ENCODE peak calls at places on chromosomes 11 and 22, in seven cellular contexts. One of them, this sample, is unnamed.

GRCh38 chr11:95297680-95298452 is 66.9 kb upstream of the SESN3 start:
- DNase-seq in psoas muscle: no peak
- DNase-seq in esophagus muscularis mucosa: no peak
- DNase-seq in left ventricle myocardium inferior: no peak
- DNase-seq in MM.1S: no peak
- DNase-seq in A673: no peak
- DNase-seq in CD8-positive, alpha-beta memory T cell: no peak
- DNase-seq in this sample: no peak

GRCh38 chr22:50485221-50486131 is 1.2 kb upstream of the MIOX start:
- DNase-seq in A673: peak; percentile 48
- DNase-seq in esophagus muscularis mucosa: no peak
- DNase-seq in psoas muscle: no peak
- DNase-seq in MM.1S: no peak
- DNase-seq in CD8-positive, alpha-beta memory T cell: no peak
- DNase-seq in left ventricle myocardium inferior: no peak
- DNase-seq in this sample: no peak

GRCh38 chr11:95739526-95739925 is 50.1 kb downstream of the FAM76B start:
- DNase-seq in CD8-positive, alpha-beta memory T cell: no peak
- DNase-seq in A673: no peak
- DNase-seq in esophagus muscularis mucosa: no peak
- DNase-seq in psoas muscle: no peak
- DNase-seq in left ventricle myocardium inferior: no peak
- DNase-seq in MM.1S: no peak
- DNase-seq in this sample: no peak

GRCh38 chr11:575996-576756 is at the start of gene PHRF1:
- DNase-seq in esophagus muscularis mucosa: peak; percentile 98
- DNase-seq in psoas muscle: peak; percentile 96
- DNase-seq in MM.1S: peak; percentile 94
- DNase-seq in left ventricle myocardium inferior: peak; percentile 97
- DNase-seq in CD8-positive, alpha-beta memory T cell: peak; percentile 96
- DNase-seq in A673: peak; percentile 93
- DNase-seq in this sample: peak; percentile 73

GRCh38 chr22:41360126-41360525 is 21.6 kb upstream of the TEF start:
- DNase-seq in MM.1S: no peak
- DNase-seq in left ventricle myocardium inferior: peak; percentile 36
- DNase-seq in CD8-positive, alpha-beta memory T cell: no peak
- DNase-seq in A673: no peak
- DNase-seq in psoas muscle: no peak
- DNase-seq in esophagus muscularis mucosa: no peak
- DNase-seq in this sample: no peak

GRCh38 chr11:17496406-17496805 is 19.8 kb upstream of the ABCC8 start:
- DNase-seq in CD8-positive, alpha-beta memory T cell: no peak
- DNase-seq in A673: no peak
- DNase-seq in psoas muscle: no peak
- DNase-seq in MM.1S: no peak
- DNase-seq in esophagus muscularis mucosa: no peak
- DNase-seq in left ventricle myocardium inferior: no peak
- DNase-seq in this sample: no peak

GRCh38 chr11:27217948-27218410 is 145.0 kb downstream of the CCDC34 start:
- DNase-seq in CD8-positive, alpha-beta memory T cell: no peak
- DNase-seq in MM.1S: no peak
- DNase-seq in A673: no peak
- DNase-seq in left ventricle myocardium inferior: no peak
- DNase-seq in psoas muscle: no peak
- DNase-seq in esophagus muscularis mucosa: no peak
- DNase-seq in this sample: no peak

GRCh38 chr22:30611197-30611596 is 4.2 kb downstream of the TCN2 start:
- DNase-seq in psoas muscle: no peak
- DNase-seq in esophagus muscularis mucosa: no peak
- DNase-seq in MM.1S: no peak
- DNase-seq in CD8-positive, alpha-beta memory T cell: no peak
- DNase-seq in left ventricle myocardium inferior: no peak
- DNase-seq in A673: no peak
- DNase-seq in this sample: no peak

GRCh38 chr22:45460288-45461109 is 42.2 kb upstream of the FBLN1 start:
- DNase-seq in A673: no peak
- DNase-seq in psoas muscle: peak; percentile 79
- DNase-seq in MM.1S: no peak
- DNase-seq in left ventricle myocardium inferior: peak; percentile 84
- DNase-seq in esophagus muscularis mucosa: no peak
- DNase-seq in CD8-positive, alpha-beta memory T cell: no peak
- DNase-seq in this sample: no peak

GRCh38 chr11:129248618-129249017 is 56.5 kb upstream of the ARHGAP32 start:
- DNase-seq in MM.1S: no peak
- DNase-seq in A673: peak; percentile 76
- DNase-seq in CD8-positive, alpha-beta memory T cell: no peak
- DNase-seq in esophagus muscularis mucosa: no peak
- DNase-seq in left ventricle myocardium inferior: no peak
- DNase-seq in psoas muscle: no peak
- DNase-seq in this sample: no peak

DNA sequence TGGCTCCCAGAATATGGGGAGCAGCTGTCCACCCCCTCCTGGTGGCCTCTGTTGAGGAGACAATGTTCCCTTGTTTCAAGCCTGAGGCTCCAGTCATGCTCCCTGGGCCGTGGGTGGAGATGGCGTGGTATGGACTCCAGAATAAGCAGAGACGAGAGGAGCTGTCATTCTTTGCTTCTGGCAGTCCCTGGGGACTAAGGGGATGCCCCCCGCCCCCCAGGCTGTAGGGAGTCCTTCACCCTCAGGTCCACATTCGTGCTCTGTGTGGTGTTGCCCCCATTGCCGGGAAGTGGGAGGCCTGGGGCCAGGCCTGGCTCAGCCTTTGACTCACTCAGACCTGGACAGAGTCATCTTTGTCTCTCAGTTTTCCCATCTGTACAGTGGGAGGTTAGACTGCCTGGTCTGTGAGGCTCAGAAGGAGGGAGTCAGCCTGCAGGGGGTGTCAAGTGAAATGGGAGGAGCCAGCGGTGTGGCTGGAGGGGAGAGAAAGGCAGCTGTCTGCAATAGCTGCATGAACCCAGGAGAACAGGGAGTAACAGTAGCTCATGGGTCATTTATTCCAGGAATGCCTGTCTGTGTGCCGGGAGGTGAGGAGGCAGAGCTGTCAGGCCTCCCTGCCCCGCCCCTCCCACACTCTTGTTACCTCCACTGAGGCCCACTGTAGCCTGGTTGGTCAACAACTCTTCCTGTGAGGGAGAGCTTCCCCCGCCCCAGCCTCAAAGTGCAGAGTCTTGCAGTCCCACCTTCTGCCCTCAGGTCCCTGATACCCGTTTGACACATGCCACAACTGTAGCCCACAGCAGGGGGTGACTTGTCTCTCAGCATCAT is 6.3 kb downstream of the ARHGEF17 start:
- DNase-seq in psoas muscle: no peak
- DNase-seq in esophagus muscularis mucosa: no peak
- DNase-seq in A673: peak; percentile 53
- DNase-seq in MM.1S: no peak
- DNase-seq in CD8-positive, alpha-beta memory T cell: no peak
- DNase-seq in left ventricle myocardium inferior: peak; percentile 49
- DNase-seq in this sample: no peak
- H3K4me1 ChIP-seq in psoas muscle: peaks cover 13% of the 10 kb centered on the region
- H3K4me1 ChIP-seq in esophagus muscularis mucosa: peaks cover 100% of the 10 kb centered on the region
- H3K4me1 ChIP-seq in A673: peaks cover 70% of the 10 kb centered on the region
- H3K4me1 ChIP-seq in MM.1S: peaks cover 5% of the 10 kb centered on the region
- H3K4me1 ChIP-seq in CD8-positive, alpha-beta memory T cell: no peaks in the 10 kb centered on the region
- H3K4me1 ChIP-seq in left ventricle myocardium inferior: peaks cover 100% of the 10 kb centered on the region
- H3K4me1 ChIP-seq in this sample: peaks cover 81% of the 10 kb centered on the region

GRCh38 chr22:48522271-48522670 is 1305.4 kb downstream of the BRD1 start:
- DNase-seq in MM.1S: no peak
- DNase-seq in esophagus muscularis mucosa: no peak
- DNase-seq in psoas muscle: no peak
- DNase-seq in left ventricle myocardium inferior: no peak
- DNase-seq in A673: no peak
- DNase-seq in CD8-positive, alpha-beta memory T cell: no peak
- DNase-seq in this sample: no peak

GRCh38 chr22:48523091-48523490 is 1304.6 kb downstream of the BRD1 start:
- DNase-seq in left ventricle myocardium inferior: no peak
- DNase-seq in psoas muscle: no peak
- DNase-seq in MM.1S: no peak
- DNase-seq in A673: no peak
- DNase-seq in CD8-positive, alpha-beta memory T cell: no peak
- DNase-seq in esophagus muscularis mucosa: no peak
- DNase-seq in this sample: no peak

GRCh38 chr22:48520207-48520606 is 1307.5 kb downstream of the BRD1 start:
- DNase-seq in left ventricle myocardium inferior: no peak
- DNase-seq in psoas muscle: no peak
- DNase-seq in A673: no peak
- DNase-seq in MM.1S: no peak
- DNase-seq in esophagus muscularis mucosa: no peak
- DNase-seq in CD8-positive, alpha-beta memory T cell: no peak
- DNase-seq in this sample: no peak

GRCh38 chr22:48520888-48521600 is 1306.6 kb downstream of the BRD1 start:
- DNase-seq in left ventricle myocardium inferior: no peak
- DNase-seq in MM.1S: no peak
- DNase-seq in psoas muscle: no peak
- DNase-seq in esophagus muscularis mucosa: no peak
- DNase-seq in A673: peak; percentile 48
- DNase-seq in CD8-positive, alpha-beta memory T cell: no peak
- DNase-seq in this sample: no peak

DNA sequence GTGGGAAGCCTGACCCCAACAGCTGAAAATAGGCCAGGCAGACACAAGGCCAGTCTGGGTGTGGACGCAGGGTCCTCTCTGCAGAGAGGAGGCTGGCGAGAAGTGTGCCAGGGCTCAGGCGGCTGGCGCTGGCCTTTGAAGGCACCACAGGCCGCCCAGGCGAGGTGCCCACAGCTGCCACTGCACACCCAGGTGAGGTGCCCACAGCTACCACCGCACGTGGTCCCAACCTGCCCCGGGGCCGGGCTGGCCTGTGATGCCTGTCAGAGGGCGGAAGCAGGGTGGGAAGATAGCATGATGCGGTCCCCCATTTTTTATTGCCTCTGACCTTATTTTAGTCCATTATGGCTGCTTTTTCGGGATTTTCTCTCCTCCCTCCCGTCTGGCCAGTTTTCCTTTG is 1303.9 kb downstream of the BRD1 start:
- DNase-seq in left ventricle myocardium inferior: no peak
- DNase-seq in psoas muscle: no peak
- DNase-seq in CD8-positive, alpha-beta memory T cell: no peak
- DNase-seq in esophagus muscularis mucosa: no peak
- DNase-seq in A673: no peak
- DNase-seq in MM.1S: no peak
- DNase-seq in this sample: no peak
- H3K9me3 ChIP-seq in left ventricle myocardium inferior: no peaks in the 10 kb centered on the region
- H3K9me3 ChIP-seq in psoas muscle: no peaks in the 10 kb centered on the region
- H3K9me3 ChIP-seq in CD8-positive, alpha-beta memory T cell: no peaks in the 10 kb centered on the region
- H3K9me3 ChIP-seq in esophagus muscularis mucosa: no peaks in the 10 kb centered on the region
- H3K9me3 ChIP-seq in A673: no peaks in the 10 kb centered on the region
- H3K9me3 ChIP-seq in MM.1S: no peaks in the 10 kb centered on the region
- H3K9me3 ChIP-seq in this sample: no peaks in the 10 kb centered on the region

DNA sequence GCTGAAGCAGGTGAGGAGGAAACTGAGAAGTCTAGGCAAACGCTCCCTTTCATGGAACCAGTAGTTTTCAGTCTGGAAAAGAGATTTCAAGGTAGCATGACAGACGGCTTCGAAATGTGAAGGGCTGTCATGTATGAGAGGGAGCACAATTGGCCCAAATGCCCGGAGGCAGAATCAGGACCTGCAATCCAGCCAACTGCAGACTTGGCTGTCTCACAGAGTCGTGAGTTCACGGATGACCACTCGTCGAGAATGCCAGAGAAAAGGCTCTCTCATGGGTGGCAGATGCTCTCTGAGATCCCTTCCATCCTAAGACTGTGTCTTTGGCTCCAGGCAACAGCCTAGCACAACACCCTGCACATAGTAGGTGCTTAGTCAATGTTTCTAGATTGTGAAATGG is 134.8 kb downstream of the DSCAML1 start:
- DNase-seq in psoas muscle: no peak
- DNase-seq in A673: no peak
- DNase-seq in MM.1S: no peak
- DNase-seq in CD8-positive, alpha-beta memory T cell: no peak
- DNase-seq in left ventricle myocardium inferior: no peak
- DNase-seq in esophagus muscularis mucosa: no peak
- DNase-seq in this sample: no peak
- H3K27ac ChIP-seq in psoas muscle: no peak overlapping the region
- H3K27ac ChIP-seq in A673: no peak overlapping the region
- H3K27ac ChIP-seq in MM.1S: no peak overlapping the region
- H3K27ac ChIP-seq in CD8-positive, alpha-beta memory T cell: no peak overlapping the region
- H3K27ac ChIP-seq in left ventricle myocardium inferior: no peak overlapping the region
- H3K27ac ChIP-seq in esophagus muscularis mucosa: no peak overlapping the region
- H3K27ac ChIP-seq in this sample: no peak overlapping the region

GRCh38 chr22:37569009-37569920 is 9.0 kb downstream of the CDC42EP1 start:
- DNase-seq in A673: no peak
- DNase-seq in left ventricle myocardium inferior: no peak
- DNase-seq in psoas muscle: no peak
- DNase-seq in CD8-positive, alpha-beta memory T cell: no peak
- DNase-seq in MM.1S: no peak
- DNase-seq in esophagus muscularis mucosa: no peak
- DNase-seq in this sample: no peak

GRCh38 chr22:37571258-37571991 is 8.5 kb downstream of the LGALS2 start:
- DNase-seq in psoas muscle: no peak
- DNase-seq in left ventricle myocardium inferior: no peak
- DNase-seq in A673: no peak
- DNase-seq in esophagus muscularis mucosa: no peak
- DNase-seq in MM.1S: no peak
- DNase-seq in CD8-positive, alpha-beta memory T cell: no peak
- DNase-seq in this sample: no peak

GRCh38 chr22:37570661-37570976 is 9.3 kb downstream of the LGALS2 start:
- DNase-seq in A673: no peak
- DNase-seq in esophagus muscularis mucosa: no peak
- DNase-seq in CD8-positive, alpha-beta memory T cell: no peak
- DNase-seq in left ventricle myocardium inferior: no peak
- DNase-seq in MM.1S: no peak
- DNase-seq in psoas muscle: no peak
- DNase-seq in this sample: no peak

GRCh38 chr22:37568448-37569008 is 8.2 kb downstream of the CDC42EP1 start:
- DNase-seq in psoas muscle: no peak
- DNase-seq in left ventricle myocardium inferior: no peak
- DNase-seq in CD8-positive, alpha-beta memory T cell: no peak
- DNase-seq in A673: no peak
- DNase-seq in MM.1S: no peak
- DNase-seq in esophagus muscularis mucosa: no peak
- DNase-seq in this sample: no peak

DNA sequence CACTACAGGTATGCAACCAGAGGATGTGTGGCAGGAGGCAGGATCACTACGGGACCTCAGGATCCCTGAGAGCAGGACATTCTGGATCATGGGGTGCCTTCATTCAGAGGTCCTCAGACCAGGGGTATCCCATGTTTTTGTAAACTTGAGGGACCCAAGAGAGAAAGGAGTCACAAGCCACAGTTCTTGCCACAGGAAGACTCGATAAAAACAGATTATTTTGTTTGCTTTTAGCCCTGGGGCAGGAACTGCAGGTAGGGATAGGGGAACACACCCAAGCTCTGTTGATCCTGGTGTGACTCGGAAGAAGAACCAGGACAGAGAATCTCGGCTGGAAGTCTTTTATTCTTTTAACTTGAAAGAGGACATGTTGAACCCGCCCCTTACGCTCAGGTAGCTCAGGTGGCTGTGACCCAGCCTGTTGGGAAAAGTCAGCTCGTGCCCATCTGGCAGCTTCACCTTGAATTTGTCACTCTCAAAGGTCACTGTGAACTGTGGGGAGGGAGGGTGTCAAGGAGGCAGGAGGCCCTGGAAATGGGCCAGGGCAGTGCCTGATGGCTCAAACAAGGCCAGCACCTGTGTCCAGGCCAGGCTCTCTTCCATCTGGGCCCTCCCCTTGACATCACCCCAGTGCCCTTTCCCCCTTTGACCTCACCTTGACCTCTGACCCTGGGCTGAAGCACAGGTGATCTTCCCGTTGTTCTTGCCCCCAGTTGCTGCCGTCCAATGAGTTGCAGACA is 9.8 kb downstream of the LGALS2 start:
- DNase-seq in esophagus muscularis mucosa: no peak
- DNase-seq in left ventricle myocardium inferior: no peak
- DNase-seq in psoas muscle: no peak
- DNase-seq in CD8-positive, alpha-beta memory T cell: no peak
- DNase-seq in MM.1S: no peak
- DNase-seq in A673: no peak
- DNase-seq in this sample: no peak
- H3K4me1 ChIP-seq in esophagus muscularis mucosa: peaks cover 49% of the 10 kb centered on the region
- H3K4me1 ChIP-seq in left ventricle myocardium inferior: peaks cover 59% of the 10 kb centered on the region
- H3K4me1 ChIP-seq in psoas muscle: peaks cover 18% of the 10 kb centered on the region
- H3K4me1 ChIP-seq in CD8-positive, alpha-beta memory T cell: peaks cover 22% of the 10 kb centered on the region
- H3K4me1 ChIP-seq in MM.1S: peaks cover 10% of the 10 kb centered on the region
- H3K4me1 ChIP-seq in A673: no peaks in the 10 kb centered on the region
- H3K4me1 ChIP-seq in this sample: peaks cover 40% of the 10 kb centered on the region

This sample was measured in thoracic aorta.